ENCODE peak calls at places on chromosome 19, in nine cellular contexts. G is HTR-8/SVneo, D is fibroblast of villous mesenchyme, Q is upper lobe of left lung, A is NB4, H is EH, K is AG08395, T is type B pancreatic cell, B is NCI-H1694 treated with DMSO at 0.1 percent for 48 hours. P is an unnamed sample.

GRCh38 chr19:18225702-18226468 is at the start of gene PDE4C:
- DNase-seq in G (no peak), D (no peak), Q (peak; percentile 83), A (no peak), H (peak; percentile 26), K (no peak), T (no peak), B (no peak), P (no peak)

GRCh38 chr19:51599084-51599483 is 28.0 kb downstream of the ZNF175 start:
- DNase-seq in G (no peak), D (no peak), Q (no peak), A (no peak), H (no peak), K (no peak), T (no peak), B (no peak), P (no peak)

GRCh38 chr19:16654151-16654550 is 5.8 kb downstream of the SMIM7 start:
- DNase-seq in G (no peak), D (no peak), Q (no peak), A (peak; percentile 30), H (peak; percentile 21), K (peak; percentile 20), T (no peak), B (no peak), P (no peak)

GRCh38 chr19:18414504-18415176 is 4.6 kb upstream of the SSBP4 start:
- DNase-seq in G (no peak), D (peak; percentile 37), Q (no peak), A (peak; percentile 68), H (peak; percentile 56), K (peak; percentile 15), T (no peak), B (no peak), P (peak; percentile 9)

GRCh38 chr19:17829855-17830566 is 8.7 kb upstream of the INSL3 start:
- DNase-seq in G (no peak), D (no peak), Q (peak; percentile 60), A (no peak), H (peak; percentile 63), K (peak; percentile 48), T (no peak), B (peak; percentile 29), P (peak; percentile 27)

GRCh38 chr19:50030225-50030624 is 4.4 kb downstream of the ZNF473 start:
- DNase-seq in G (no peak), D (no peak), Q (no peak), A (peak; percentile 58), H (no peak), K (no peak), T (no peak), B (no peak), P (no peak)

GRCh38 chr19:29945017-29945416 is 3.0 kb downstream of the URI1 start:
- DNase-seq in G (no peak), D (no peak), Q (no peak), A (no peak), H (no peak), K (no peak), T (no peak), B (no peak), P (no peak)

GRCh38 chr19:46953955-46954501 is 65.6 kb upstream of the NPAS1 start:
- DNase-seq in G (no peak), D (no peak), Q (no peak), A (no peak), H (no peak), K (no peak), T (no peak), B (no peak), P (no peak)

GRCh38 chr19:55345818-55346724 is 6.4 kb downstream of the KMT5C start:
- DNase-seq in G (no peak), D (no peak), Q (peak; percentile 84), A (no peak), H (no peak), K (no peak), T (no peak), B (no peak), P (peak; percentile 9)